ENCODE peak calls at places on chromosomes 1 and 21, in four cellular contexts. O is lung, I is dorsolateral prefrontal cortex, V is fibroblast of pulmonary artery. F is an unnamed sample.

GRCh38 chr1:227951624-227952373 is 4.1 kb upstream of the WNT9A start:
- DNase-seq in O (no peak), V (no peak), I (no peak), F (no peak)

GRCh38 chr1:206685749-206686485 is 1.2 kb downstream of the MAPKAPK2 start:
- DNase-seq in I (no peak), V (peak), O (peak), F (no peak)

GRCh38 chr1:117146570-117147340 is 25.2 kb upstream of the TRIM45 start:
- DNase-seq in O (no peak), V (peak), I (no peak), F (no peak)

GRCh38 chr1:165114022-165114888 is 242.3 kb downstream of the LMX1A start:
- DNase-seq in O (no peak), V (peak), I (peak), F (peak)

GRCh38 chr1:160204526-160205241 is 500 bp upstream of the PEA15 start:
- DNase-seq in I (no peak), O (peak), V (no peak), F (no peak)

GRCh38 chr1:30623431-30623830 is 100.0 kb downstream of the MATN1 start:
- DNase-seq in O (no peak), V (no peak), I (no peak), F (no peak)

GRCh38 chr1:76317299-76317913 is 242.9 kb downstream of the ST6GALNAC3 start:
- DNase-seq in V (no peak), I (no peak), O (no peak), F (no peak)

GRCh38 chr1:97571760-97572159 is 349.1 kb downstream of the DPYD start:
- DNase-seq in I (no peak), O (no peak), V (no peak), F (no peak)

GRCh38 chr1:47201179-47201578 is 11.3 kb upstream of the PDZK1IP1 start:
- DNase-seq in I (no peak), V (peak), O (no peak), F (no peak)
- H3K4me3 ChIP-seq in I (no peak), V (no peak), O (no peak), F (no peak)

DNA sequence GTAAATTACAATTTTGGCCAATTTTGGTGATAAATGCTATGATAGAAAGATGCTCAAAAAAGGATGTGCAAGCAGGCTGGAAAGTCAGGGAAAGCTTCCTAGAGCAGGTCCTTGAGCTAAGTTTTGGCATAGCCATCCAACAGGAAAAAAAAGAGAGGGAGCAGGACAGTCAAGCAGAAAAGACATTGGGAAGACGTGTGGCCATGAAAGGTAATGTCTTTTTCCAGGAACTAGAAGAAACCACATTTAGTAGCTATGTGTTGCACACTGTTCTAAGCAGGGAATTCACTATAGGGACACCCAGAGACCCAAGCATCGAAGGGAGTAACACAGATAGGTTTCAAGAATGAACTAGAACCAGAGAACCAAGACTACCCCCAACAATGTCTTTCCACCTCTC is 96.9 kb upstream of the DAB1 start:
- DNase-seq in I (no peak), O (no peak), V (no peak), F (no peak)
- TF ChIP-seq CTCF in I (no peak), O (no peak), V (no peak), F (no peak)

DNA sequence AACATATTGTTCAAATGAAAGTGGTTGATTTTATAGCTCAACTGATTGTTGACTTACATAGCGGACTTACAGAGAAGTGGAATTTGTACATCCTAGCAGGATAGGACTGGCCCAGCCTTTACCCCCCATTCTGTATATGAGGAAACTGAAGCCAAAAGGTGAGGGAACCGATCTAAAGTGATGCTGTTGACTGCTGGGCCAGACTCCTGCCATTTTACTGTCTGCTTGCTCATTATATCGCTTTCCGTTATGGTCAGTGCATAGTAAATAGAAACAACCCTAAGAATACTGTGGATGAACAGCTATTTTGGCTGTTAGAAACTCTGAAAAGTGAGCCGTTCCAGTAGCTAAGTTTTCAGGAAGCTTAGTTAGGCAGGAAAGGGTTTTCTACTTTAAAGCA is 31.9 kb downstream of the PRDM2 start:
- DNase-seq in O (no peak), I (no peak), V (no peak), F (no peak)
- H3K4me3 ChIP-seq in O (no peak), I (no peak), V (no peak), F (no peak)

GRCh38 chr1:240666548-240667198 is 54.7 kb upstream of the GREM2 start:
- DNase-seq in V (no peak), I (no peak), O (no peak), F (no peak)
- TF ChIP-seq CTCF in V (no peak), I (no peak), O (no peak), F (no peak)

GRCh38 chr1:53508991-53509663 is 49.9 kb downstream of the DMRTB1 start:
- DNase-seq in O (no peak), V (no peak), I (no peak), F (no peak)

GRCh38 chr1:53506355-53507050 is 47.3 kb downstream of the DMRTB1 start:
- DNase-seq in V (no peak), O (no peak), I (no peak), F (no peak)

GRCh38 chr1:53507115-53507816 is 48.1 kb downstream of the DMRTB1 start:
- DNase-seq in V (no peak), I (no peak), O (no peak), F (no peak)

GRCh38 chr1:53509775-53510174 is 50.6 kb downstream of the DMRTB1 start:
- DNase-seq in V (no peak), I (no peak), O (no peak), F (no peak)

DNA sequence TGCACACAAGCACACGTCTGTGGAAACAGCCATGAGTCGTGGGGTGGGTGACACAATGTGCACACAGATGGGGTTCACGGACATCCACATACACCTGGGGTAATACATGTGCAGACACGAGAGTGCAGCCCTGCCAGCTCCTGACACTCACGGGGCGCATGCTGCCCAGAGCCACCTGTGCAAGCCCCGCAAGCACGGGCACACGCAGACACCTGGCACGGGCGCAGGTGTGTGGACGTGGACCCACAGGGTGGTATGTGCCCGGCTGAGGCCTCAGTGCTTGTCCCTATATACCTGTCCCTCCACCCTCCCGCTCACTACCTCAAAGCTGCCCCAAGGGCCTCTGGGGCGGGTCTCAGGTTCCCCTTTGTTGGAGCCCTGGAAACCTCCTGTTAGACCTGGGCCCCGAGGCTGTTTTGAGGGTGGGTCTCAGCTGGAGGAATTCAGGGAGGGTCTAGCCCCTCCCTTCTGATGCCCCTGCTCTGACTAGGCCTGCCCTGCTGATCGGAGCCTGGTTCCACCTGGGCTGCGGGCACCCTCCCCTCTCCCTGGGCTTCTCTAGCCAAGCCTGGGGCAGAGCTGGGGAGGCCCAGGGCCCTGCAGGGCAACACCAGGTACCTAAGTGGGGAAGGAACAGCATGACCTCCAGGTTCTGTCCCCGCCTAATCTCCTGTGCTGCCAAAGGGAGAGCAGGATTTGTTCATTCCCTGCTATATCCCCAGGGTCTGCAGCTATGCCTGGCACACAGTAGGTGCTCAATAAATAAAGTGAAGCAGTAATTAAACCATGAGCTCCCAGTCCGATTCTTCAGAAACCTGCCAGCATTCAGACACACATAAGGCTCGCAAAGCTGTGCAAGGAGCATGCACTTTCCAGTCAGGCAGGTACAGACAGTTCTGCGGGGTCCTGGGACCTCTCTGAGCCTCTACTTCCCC is 49.1 kb downstream of the DMRTB1 start:
- DNase-seq in V (no peak), O (no peak), I (no peak), F (no peak)
- H3K4me3 ChIP-seq in V (no peak), O (no peak), I (no peak), F (no peak)

GRCh38 chr1:118487932-118488331 is 302.9 kb upstream of the SPAG17 start:
- DNase-seq in O (no peak), V (no peak), I (no peak), F (no peak)

GRCh38 chr1:118485757-118486156 is 300.7 kb upstream of the SPAG17 start:
- DNase-seq in V (no peak), O (no peak), I (no peak), F (no peak)

GRCh38 chr1:118484893-118485292 is 299.9 kb upstream of the SPAG17 start:
- DNase-seq in O (no peak), V (no peak), I (no peak), F (no peak)

GRCh38 chr1:118487091-118487490 is 302.1 kb upstream of the SPAG17 start:
- DNase-seq in O (no peak), I (no peak), V (no peak), F (no peak)

DNA sequence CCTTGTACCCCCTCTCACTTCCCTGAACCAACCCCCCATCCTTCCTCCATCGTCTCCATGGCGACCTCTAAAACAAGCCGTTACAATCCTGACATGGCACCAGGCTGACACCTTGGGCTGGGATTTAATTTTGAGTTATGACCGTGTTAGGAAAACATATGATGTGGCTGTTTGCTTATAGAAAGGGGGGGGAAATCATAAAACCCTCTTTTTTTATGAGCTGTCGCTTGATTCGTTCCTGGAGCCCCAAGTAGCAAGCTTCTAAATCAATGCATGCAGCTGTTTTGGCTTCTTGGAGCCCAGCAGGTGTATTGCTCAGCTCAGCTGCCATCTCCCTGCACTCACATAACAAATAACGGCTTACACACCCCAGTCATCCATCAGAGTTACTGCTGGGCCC is 301.2 kb upstream of the SPAG17 start:
- DNase-seq in I (no peak), V (no peak), O (no peak), F (no peak)
- TF ChIP-seq CTCF in I (no peak), V (no peak), O (no peak), F (no peak)

GRCh38 chr21:46603228-46603627 is 1.7 kb downstream of the S100B start:
- DNase-seq in I (no peak), O (no peak), V (no peak), F (no peak)

GRCh38 chr21:46604329-46604974 is 430 bp downstream of the S100B start:
- DNase-seq in V (no peak), O (no peak), I (no peak), F (no peak)

GRCh38 chr21:46606427-46606813 is 1.5 kb upstream of the S100B start:
- DNase-seq in V (no peak), I (no peak), O (no peak), F (no peak)

GRCh38 chr21:46605759-46606426 is 1.0 kb upstream of the S100B start:
- DNase-seq in O (peak), V (no peak), I (no peak), F (no peak)

DNA sequence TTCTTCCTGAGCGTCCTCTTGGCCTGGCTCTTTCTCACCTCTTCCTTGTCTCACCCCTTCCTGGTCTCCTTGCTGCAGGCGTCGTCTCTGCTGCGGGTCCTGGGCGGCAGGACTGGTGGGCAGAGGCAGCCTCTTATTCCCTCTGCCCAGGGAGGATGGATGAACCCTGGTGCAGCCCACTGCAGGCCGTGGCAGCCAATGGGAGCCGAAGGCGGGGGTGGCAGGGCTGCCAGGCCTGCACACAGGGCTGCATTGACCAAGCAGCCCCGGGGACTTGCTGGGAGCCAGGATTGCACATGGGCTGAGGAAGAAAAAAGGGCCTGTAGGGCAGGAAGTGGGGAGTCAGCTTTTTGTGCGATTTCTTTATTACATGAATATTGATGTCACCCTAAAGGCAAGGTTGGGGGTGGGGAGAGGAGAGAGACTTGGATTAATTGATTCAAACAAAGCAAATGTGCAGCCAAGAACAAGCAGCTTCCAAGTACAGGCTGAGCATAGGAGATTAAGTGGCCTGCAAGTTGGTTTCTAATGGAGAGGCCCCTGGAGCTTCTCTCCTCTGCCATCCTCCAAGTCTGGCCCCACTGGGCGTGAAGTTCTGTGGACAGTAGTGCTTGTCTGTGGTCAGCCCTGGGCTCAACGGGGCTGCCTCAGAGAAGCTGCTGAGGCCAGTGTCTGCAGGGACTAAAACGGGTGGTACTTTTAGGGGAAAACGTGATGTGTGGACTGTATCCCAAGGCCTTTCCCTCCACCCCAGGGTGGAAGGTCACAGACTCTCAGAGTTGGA is at the start of gene S100B:
- DNase-seq in O (no peak), I (peak), V (no peak), F (no peak)
- H3K4me3 ChIP-seq in O (no peak), I (peak), V (no peak), F (no peak)